ENCODE peak calls at places on chromosome 18, in five cellular contexts. F is retina; K is A172; R is aorta; C is naive thymus-derived CD4-positive, alpha-beta T cell. S is an unnamed sample.

GRCh38 chr18:50097702-50098101 is 97.2 kb downstream of the MYO5B start:
- DNase-seq in C (no peak), R (no peak), F (no peak), K (no peak), S (no peak)

GRCh38 chr18:32310119-32310518 is 120.3 kb downstream of the MEP1B start:
- DNase-seq in C (no peak), K (no peak), R (no peak), F (no peak), S (no peak)

GRCh38 chr18:69631281-69631680 is 230.6 kb downstream of the DOK6 start:
- DNase-seq in F (no peak), C (no peak), R (no peak), K (no peak), S (no peak)

GRCh38 chr18:24397131-24397693 is 412 bp downstream of the OSBPL1A start:
- DNase-seq in F (peak), R (peak), C (no peak), K (peak), S (peak)

GRCh38 chr18:75293591-75293990 is 83.0 kb downstream of the TSHZ1 start:
- DNase-seq in R (no peak), F (no peak), C (no peak), K (peak), S (no peak)

GRCh38 chr18:22741318-22741717 is 191.8 kb upstream of the RBBP8 start:
- DNase-seq in K (no peak), R (no peak), F (no peak), C (no peak), S (no peak)

GRCh38 chr18:50674307-50674706 is 114.4 kb downstream of the MAPK4 start:
- DNase-seq in C (no peak), K (no peak), R (peak), F (no peak), S (no peak)

GRCh38 chr18:23719634-23720201 is 30.5 kb downstream of the LAMA3 start:
- DNase-seq in C (no peak), F (no peak), K (peak), R (no peak), S (no peak)

GRCh38 chr18:56200381-56200831 is 438.0 kb downstream of the TXNL1 start:
- DNase-seq in C (no peak), R (no peak), F (no peak), K (no peak), S (no peak)

GRCh38 chr18:35322486-35323258 is 21.5 kb downstream of the ZNF24 start:
- DNase-seq in K (no peak), C (no peak), R (no peak), F (no peak), S (no peak)

GRCh38 chr18:10660485-10660884 is 134.7 kb downstream of the NAPG start:
- DNase-seq in K (no peak), R (no peak), C (no peak), F (peak), S (no peak)

GRCh38 chr18:8386981-8387380 is 222.3 kb upstream of the RAB12 start:
- DNase-seq in C (no peak), K (no peak), R (no peak), F (no peak), S (no peak)

GRCh38 chr18:10841203-10841602 is 308.2 kb downstream of the PIEZO2 start:
- DNase-seq in K (no peak), C (no peak), R (no peak), F (no peak), S (no peak)

GRCh38 chr18:487371-487770 is 13.1 kb downstream of the COLEC12 start:
- DNase-seq in C (no peak), R (no peak), F (no peak), K (no peak), S (no peak)

GRCh38 chr18:74468547-74469014 is 11.5 kb upstream of the DIPK1C start:
- DNase-seq in K (peak), R (no peak), F (no peak), C (no peak), S (no peak)

GRCh38 chr18:34971313-34971712 is 69.9 kb upstream of the MAPRE2 start:
- DNase-seq in F (no peak), K (peak), C (no peak), R (no peak), S (no peak)

GRCh38 chr18:77203071-77203470 is 46.6 kb upstream of the GALR1 start:
- DNase-seq in C (no peak), R (no peak), K (no peak), F (no peak), S (no peak)

GRCh38 chr18:9508446-9509025 is 33.2 kb downstream of the RALBP1 start:
- DNase-seq in K (no peak), C (no peak), F (no peak), R (no peak), S (no peak)

GRCh38 chr18:44725300-44726096 is 44.8 kb downstream of the SETBP1 start:
- DNase-seq in F (no peak), C (no peak), K (peak), R (peak), S (peak)

GRCh38 chr18:77223653-77224052 is 26.0 kb upstream of the GALR1 start:
- DNase-seq in R (no peak), K (peak), F (no peak), C (no peak), S (no peak)

GRCh38 chr18:62788891-62789290 is 73.5 kb downstream of the PHLPP1 start:
- DNase-seq in C (no peak), R (no peak), K (peak), F (no peak), S (no peak)

GRCh38 chr18:21071071-21071470 is 40.5 kb downstream of the ROCK1 start:
- DNase-seq in R (no peak), C (no peak), K (no peak), F (no peak), S (no peak)

GRCh38 chr18:75247041-75247551 is 36.5 kb downstream of the TSHZ1 start:
- DNase-seq in R (no peak), C (no peak), K (no peak), F (no peak), S (no peak)

GRCh38 chr18:75489493-75490190 is 62.1 kb upstream of the SMIM21 start:
- DNase-seq in R (no peak), F (no peak), K (peak), C (no peak), S (no peak)

GRCh38 chr18:34787931-34788532 is 77.9 kb downstream of the DTNA start:
- DNase-seq in C (peak), K (peak), R (no peak), F (peak), S (peak)

GRCh38 chr18:63090334-63090733 is 229.2 kb downstream of the BCL2 start:
- DNase-seq in F (no peak), C (no peak), K (no peak), R (no peak), S (no peak)

GRCh38 chr18:13657974-13658373 is 68.4 kb downstream of the FAM210A start:
- DNase-seq in C (no peak), R (no peak), F (no peak), K (no peak), S (no peak)

GRCh38 chr18:75221397-75221796 is 10.8 kb downstream of the TSHZ1 start:
- DNase-seq in K (no peak), C (no peak), R (no peak), F (no peak), S (no peak)

GRCh38 chr18:55343396-55344073 is 244.5 kb downstream of the TCF4 start:
- DNase-seq in R (no peak), C (no peak), F (no peak), K (no peak), S (no peak)

GRCh38 chr18:9926977-9927376 is 13.2 kb downstream of the VAPA start:
- DNase-seq in R (no peak), C (no peak), K (no peak), F (no peak), S (no peak)

GRCh38 chr18:26304511-26304910 is 78.3 kb downstream of the TAF4B start:
- DNase-seq in C (no peak), F (no peak), K (no peak), R (no peak), S (no peak)